ENCODE peak calls at places on chromosomes 16 and 17, in eight cellular contexts. Y is neural crest cell, V is Calu3, H is HFF-Myc, U is upper lobe of right lung, L is neural progenitor cell, A is mesothelial cell of epicardium, M is mucosa of descending colon. E is an unnamed sample.

GRCh38 chr17:67800495-67800928 is 24.8 kb upstream of the BPTF start:
- DNase-seq in M (peak; percentile 86), L (peak; percentile 83), H (peak; percentile 37), Y (peak; percentile 72), U (peak; percentile 85), V (peak; percentile 78), A (peak; percentile 39), E (peak; percentile 48)

GRCh38 chr17:46772013-46772878 is 46.2 kb downstream of the WNT3 start:
- DNase-seq in M (peak; percentile 38), U (peak; percentile 85), Y (peak; percentile 37), A (peak; percentile 62), V (peak; percentile 65), L (peak; percentile 74), H (no peak), E (no peak)

GRCh38 chr17:77722366-77722765 is 236.1 kb upstream of the TNRC6C start:
- DNase-seq in L (no peak), U (no peak), Y (no peak), H (no peak), A (no peak), V (no peak), M (no peak), E (no peak)

GRCh38 chr17:9054611-9055010 is 33.3 kb downstream of the NTN1 start:
- DNase-seq in M (no peak), L (peak; percentile 88), V (no peak), Y (no peak), H (no peak), A (no peak), U (no peak), E (no peak)

GRCh38 chr16:3171855-3172593 is 16.0 kb upstream of the OR1F1 start:
- DNase-seq in V (peak; percentile 66), M (no peak), A (no peak), Y (no peak), U (no peak), H (no peak), L (peak; percentile 49), E (no peak)

GRCh38 chr17:10032142-10032541 is 127.1 kb upstream of the RCVRN start:
- DNase-seq in H (no peak), M (no peak), L (no peak), Y (no peak), V (peak; percentile 3), A (no peak), U (no peak), E (no peak)

GRCh38 chr17:60169921-60170817 is 20.4 kb downstream of the CA4 start:
- DNase-seq in Y (no peak), V (no peak), U (no peak), L (no peak), M (peak; percentile 90), A (no peak), H (no peak), E (no peak)

GRCh38 chr16:46908540-46909372 is 24.6 kb downstream of the GPT2 start:
- DNase-seq in V (peak; percentile 72), L (peak; percentile 90), M (peak; percentile 66), A (peak; percentile 80), H (peak; percentile 30), U (no peak), Y (peak; percentile 81), E (peak; percentile 31)

GRCh38 chr16:69274699-69275235 is 36.4 kb upstream of the VPS4A start:
- DNase-seq in Y (no peak), V (no peak), A (no peak), U (no peak), M (no peak), H (no peak), L (no peak), E (no peak)

GRCh38 chr17:43908111-43908721 is 880 bp upstream of the MPP2 start:
- DNase-seq in U (no peak), Y (peak; percentile 59), H (no peak), M (peak; percentile 69), L (peak; percentile 85), A (peak; percentile 58), V (peak; percentile 55), E (no peak)

GRCh38 chr16:50953266-50953665 is 197.8 kb downstream of the SALL1 start:
- DNase-seq in L (no peak), M (no peak), H (no peak), V (no peak), A (no peak), Y (no peak), U (no peak), E (no peak)

GRCh38 chr17:31074772-31075538 is 19.8 kb upstream of the NF1 start:
- DNase-seq in L (peak; percentile 56), M (no peak), A (no peak), H (no peak), V (no peak), Y (no peak), U (no peak), E (no peak)

GRCh38 chr16:10325783-10326543 is 59.9 kb upstream of the ATF7IP2 start:
- DNase-seq in L (no peak), H (no peak), Y (no peak), U (no peak), V (peak; percentile 41), A (no peak), M (no peak), E (no peak)

GRCh38 chr16:4390266-4391260 is 18.9 kb downstream of the VASN start:
- DNase-seq in L (peak; percentile 50), M (no peak), U (no peak), V (no peak), A (no peak), Y (no peak), H (no peak), E (no peak)
- TF ChIP-seq CTCF in L (peak; percentile 30), M (no peak), U (no peak), V (no peak), A (no peak), Y (no peak), H (peak; percentile 29), E (no peak)

GRCh38 chr16:1180772-1181714 is 28.1 kb downstream of the CACNA1H start:
- DNase-seq in L (peak; percentile 73), A (no peak), H (no peak), V (no peak), M (no peak), U (no peak), Y (no peak), E (no peak)

GRCh38 chr16:1183235-1183907 is 30.5 kb downstream of the CACNA1H start:
- DNase-seq in H (no peak), M (peak; percentile 48), L (peak; percentile 75), Y (peak; percentile 43), V (peak; percentile 47), U (no peak), A (peak; percentile 56), E (no peak)

GRCh38 chr16:1184980-1185379 is 32.1 kb downstream of the CACNA1H start:
- DNase-seq in H (no peak), A (no peak), M (no peak), Y (no peak), L (no peak), V (no peak), U (no peak), E (no peak)

GRCh38 chr16:1181715-1182671 is 29.1 kb downstream of the CACNA1H start:
- DNase-seq in H (no peak), A (no peak), V (peak; percentile 72), Y (no peak), U (peak; percentile 87), M (peak; percentile 55), L (peak; percentile 53), E (no peak)

GRCh38 chr16:1184156-1184868 is 31.4 kb downstream of the CACNA1H start:
- DNase-seq in V (no peak), Y (no peak), A (no peak), U (no peak), L (no peak), M (no peak), H (no peak), E (no peak)
- TF ChIP-seq CTCF in V (no peak), Y (peak; percentile 21), A (no peak), U (no peak), L (no peak), M (no peak), H (no peak), E (no peak)

GRCh38 chr17:40888321-40888720 is 3.3 kb upstream of the KRT20 start:
- DNase-seq in Y (no peak), L (no peak), M (no peak), U (no peak), A (no peak), H (no peak), V (no peak), E (no peak)

GRCh38 chr17:40886090-40886489 is 1.0 kb upstream of the KRT20 start:
- DNase-seq in L (no peak), Y (no peak), A (no peak), U (no peak), H (peak; percentile 10), M (no peak), V (no peak), E (no peak)

GRCh38 chr17:40883031-40883430 is 2.0 kb downstream of the KRT20 start:
- DNase-seq in M (no peak), H (no peak), A (no peak), V (no peak), Y (no peak), L (no peak), U (no peak), E (no peak)

GRCh38 chr17:40883960-40884359 is 1.1 kb downstream of the KRT20 start:
- DNase-seq in U (no peak), Y (no peak), H (no peak), M (no peak), V (no peak), A (no peak), L (no peak), E (no peak)

DNA sequence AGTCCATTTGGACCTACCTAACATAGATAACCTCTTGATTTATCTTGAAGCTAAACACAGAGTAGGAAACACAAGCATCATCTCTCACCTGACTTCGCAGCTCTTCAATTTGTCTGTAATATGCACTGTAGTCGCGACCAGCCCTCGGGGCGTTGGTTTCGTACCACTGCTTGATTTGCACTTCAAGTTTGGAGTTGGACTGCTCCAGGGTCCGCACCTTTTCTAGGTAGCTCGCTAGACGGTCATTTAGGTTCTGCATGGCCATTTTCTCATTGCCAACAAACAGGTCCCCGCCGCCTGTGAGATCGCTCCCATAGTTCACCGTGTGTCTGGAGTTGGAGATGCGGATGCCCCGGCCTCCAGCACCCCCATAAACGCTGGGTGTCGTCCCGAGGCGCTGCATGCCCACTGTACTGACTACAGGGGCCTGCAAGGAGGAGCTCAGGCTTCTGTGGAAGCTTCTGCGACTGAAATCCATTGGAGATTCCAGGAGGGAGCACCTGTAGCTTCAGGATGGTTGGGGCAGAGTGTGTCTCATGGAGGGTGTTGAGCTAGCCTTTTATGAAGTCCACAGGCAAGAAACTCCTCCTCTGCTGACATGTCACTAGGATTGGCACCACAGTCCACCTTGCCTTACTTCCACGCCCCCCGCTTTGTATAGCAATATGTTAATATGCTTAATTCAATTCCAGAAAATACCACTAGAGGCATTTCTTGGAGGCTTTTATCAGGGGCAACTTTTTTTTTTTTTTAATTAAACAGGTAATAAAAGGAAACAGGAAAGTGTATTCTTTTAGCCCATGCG is at the start of gene KRT20:
- DNase-seq in V (no peak), H (no peak), U (no peak), A (no peak), Y (no peak), M (peak; percentile 60), L (no peak), E (no peak)
- TF ChIP-seq CTCF in V (peak; percentile 53), H (peak; percentile 6), U (no peak), A (peak; percentile 46), Y (peak; percentile 44), M (no peak), L (peak; percentile 20), E (no peak)

DNA sequence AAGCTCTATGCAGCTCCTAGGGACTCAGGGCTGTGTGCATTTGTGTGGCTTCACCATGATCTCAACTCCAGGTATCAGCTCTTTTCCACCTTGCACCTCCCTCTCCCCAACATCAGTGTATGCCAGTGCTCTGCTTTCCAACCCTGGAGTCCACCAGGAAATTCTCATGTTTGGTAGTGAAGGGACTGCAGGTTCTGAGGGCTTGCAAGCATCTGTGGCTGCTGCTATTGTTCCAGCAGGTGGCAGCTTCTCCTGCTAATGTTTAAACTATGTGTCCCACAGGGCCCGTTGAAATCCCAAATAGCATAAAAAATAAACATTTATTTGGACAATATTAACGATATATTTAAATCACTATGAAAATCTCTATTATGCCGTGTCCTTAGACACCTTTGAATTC is 82.0 kb downstream of the RGS9 start:
- DNase-seq in V (no peak), L (no peak), A (no peak), Y (no peak), U (no peak), H (no peak), M (no peak), E (no peak)
- TF ChIP-seq CTCF in V (no peak), L (peak; percentile 27), A (no peak), Y (peak; percentile 31), U (no peak), H (peak; percentile 28), M (no peak), E (no peak)